ENCODE peak calls at places on chromosomes 12 and 14, in six cellular contexts. J is Calu3; N is psoas muscle; A is foreskin fibroblast; X is activated naive CD8-positive, alpha-beta T cell treated with anti-CD3 and anti-CD28 coated beads, Interleukin-2, amount 50 U/mL, for 24 hours; Y is suprapubic skin. C is an unnamed sample.

GRCh38 chr12:124481257-124481750 is 86.1 kb downstream of the NCOR2 start:
- DNase-seq in Y (no peak), A (no peak), J (no peak), N (no peak), X (no peak), C (peak)

GRCh38 chr14:42469637-42470426 is 863.2 kb downstream of the LRFN5 start:
- DNase-seq in X (no peak), A (no peak), Y (no peak), N (no peak), J (no peak), C (no peak)

GRCh38 chr12:26402648-26403047 is 207.3 kb downstream of the SSPN start:
- DNase-seq in N (no peak), J (peak), Y (no peak), X (no peak), A (no peak), C (no peak)

GRCh38 chr12:73906757-73907156 is 630.9 kb upstream of the ATXN7L3B start:
- DNase-seq in J (no peak), X (no peak), A (no peak), Y (no peak), N (no peak), C (no peak)

GRCh38 chr14:102891556-102891955 is 30.9 kb upstream of the AMN start:
- DNase-seq in J (no peak), X (no peak), A (peak), Y (no peak), N (no peak), C (peak)

GRCh38 chr12:57611116-57611809 is at the start of gene ARHGEF25:
- DNase-seq in N (peak), A (peak), X (peak), J (peak), Y (no peak), C (peak)

GRCh38 chr12:53486730-53487487 is 12.3 kb downstream of the MAP3K12 start:
- DNase-seq in Y (no peak), A (no peak), J (no peak), N (peak), X (no peak), C (no peak)

GRCh38 chr12:16610006-16610520 is 4.1 kb upstream of the LMO3 start:
- DNase-seq in N (no peak), J (no peak), X (no peak), Y (no peak), A (no peak), C (no peak)

GRCh38 chr12:69425417-69425816 is 44.8 kb upstream of the FRS2 start:
- DNase-seq in A (no peak), Y (no peak), J (no peak), N (no peak), X (no peak), C (no peak)

GRCh38 chr14:34732802-34733201 is 18.4 kb upstream of the CFL2 start:
- DNase-seq in J (no peak), A (no peak), N (no peak), Y (no peak), X (no peak), C (no peak)

GRCh38 chr14:29085546-29085945 is 319.0 kb downstream of the FOXG1 start:
- DNase-seq in J (peak), X (no peak), A (no peak), Y (no peak), N (no peak), C (no peak)

GRCh38 chr12:2739832-2740641 is 54.7 kb upstream of the FKBP4 start:
- DNase-seq in N (no peak), A (peak), J (peak), Y (no peak), X (no peak), C (no peak)

GRCh38 chr14:69980457-69981414 is 101.5 kb downstream of the SMOC1 start:
- DNase-seq in A (no peak), Y (no peak), N (no peak), J (peak), X (no peak), C (no peak)

GRCh38 chr12:26119391-26119981 is 5.4 kb downstream of the BHLHE41 start:
- DNase-seq in A (peak), N (no peak), Y (no peak), X (no peak), J (peak), C (no peak)

GRCh38 chr14:68113328-68113930 is 293.9 kb downstream of the RAD51B start:
- DNase-seq in A (no peak), N (no peak), X (no peak), Y (no peak), J (no peak), C (no peak)